ENCODE peak calls at places on chromosome 6, in six cellular contexts. Y, Q, H, U, V and R are unnamed samples.

GRCh38 chr6:39912446-39912845 is 21.8 kb downstream of the MOCS1 start:
- DNase-seq in Y (no peak), Q (no peak), H (no peak), U (no peak), V (no peak), R (no peak)

GRCh38 chr6:4662886-4663285 is 113.3 kb upstream of the CDYL start:
- DNase-seq in Y (no peak), Q (no peak), H (no peak), U (no peak), V (no peak), R (no peak)

GRCh38 chr6:16594849-16595248 is 166.4 kb downstream of the ATXN1 start:
- DNase-seq in Y (no peak), Q (no peak), H (no peak), U (no peak), V (no peak), R (no peak)

GRCh38 chr6:36326351-36326995 is 10.2 kb downstream of the BNIP5 start:
- DNase-seq in Y (peak), Q (no peak), H (no peak), U (no peak), V (peak), R (no peak)

GRCh38 chr6:12973302-12973865 is 256.8 kb downstream of the PHACTR1 start:
- DNase-seq in Y (no peak), Q (no peak), H (no peak), U (peak), V (no peak), R (no peak)

GRCh38 chr6:148999501-148999900 is 252.7 kb downstream of the UST start:
- DNase-seq in Y (no peak), Q (peak), H (no peak), U (peak), V (no peak), R (no peak)

GRCh38 chr6:35202066-35202546 is 11.7 kb upstream of the SCUBE3 start:
- DNase-seq in Y (no peak), Q (no peak), H (peak), U (no peak), V (no peak), R (no peak)

GRCh38 chr6:115885636-115886366 is 174.9 kb downstream of the FRK start:
- DNase-seq in Y (no peak), Q (no peak), H (no peak), U (no peak), V (no peak), R (peak)

GRCh38 chr6:88380618-88381288 is 214.6 kb upstream of the CNR1 start:
- DNase-seq in Y (no peak), Q (peak), H (no peak), U (peak), V (no peak), R (no peak)

GRCh38 chr6:39608652-39609345 is 116.4 kb downstream of the KIF6 start:
- DNase-seq in Y (no peak), Q (no peak), H (no peak), U (no peak), V (no peak), R (no peak)

GRCh38 chr6:64520050-64520449 is 884.4 kb downstream of the PHF3 start:
- DNase-seq in Y (peak), Q (peak), H (no peak), U (peak), V (no peak), R (no peak)

GRCh38 chr6:168599769-168600330 is 158.9 kb downstream of the SMOC2 start:
- DNase-seq in Y (no peak), Q (no peak), H (no peak), U (no peak), V (no peak), R (no peak)

GRCh38 chr6:32885698-32886286 is 31.8 kb downstream of the PSMB9 start:
- DNase-seq in Y (peak), Q (no peak), H (peak), U (peak), V (no peak), R (peak)

GRCh38 chr6:15247750-15248450 is 2.0 kb downstream of the JARID2 start:
- DNase-seq in Y (peak), Q (peak), H (no peak), U (peak), V (peak), R (peak)

GRCh38 chr6:19866199-19866872 is 29.2 kb downstream of the ID4 start:
- DNase-seq in Y (no peak), Q (no peak), H (no peak), U (no peak), V (no peak), R (no peak)

GRCh38 chr6:2085657-2086056 is 159.7 kb downstream of the GMDS start:
- DNase-seq in Y (no peak), Q (no peak), H (no peak), U (peak), V (no peak), R (no peak)

GRCh38 chr6:158512809-158513208 is 47.1 kb upstream of the TMEM181 start:
- DNase-seq in Y (no peak), Q (no peak), H (no peak), U (no peak), V (no peak), R (no peak)

GRCh38 chr6:16770701-16771569 is 9.7 kb upstream of the ATXN1 start:
- DNase-seq in Y (no peak), Q (peak), H (peak), U (peak), V (peak), R (peak)

GRCh38 chr6:152270301-152270925 is 366.7 kb downstream of the SYNE1 start:
- DNase-seq in Y (peak), Q (peak), H (no peak), U (peak), V (no peak), R (no peak)

GRCh38 chr6:99814230-99814928 is 179.6 kb downstream of the MCHR2 start:
- DNase-seq in Y (no peak), Q (no peak), H (no peak), U (no peak), V (no peak), R (no peak)

GRCh38 chr6:101730954-101731353 is 337.4 kb downstream of the GRIK2 start:
- DNase-seq in Y (no peak), Q (no peak), H (no peak), U (peak), V (no peak), R (no peak)

GRCh38 chr6:50653253-50653652 is 60.1 kb upstream of the TFAP2D start:
- DNase-seq in Y (no peak), Q (no peak), H (no peak), U (no peak), V (no peak), R (no peak)

GRCh38 chr6:138455746-138456392 is 43.4 kb downstream of the NHSL1 start:
- DNase-seq in Y (no peak), Q (peak), H (no peak), U (peak), V (no peak), R (peak)

GRCh38 chr6:38974389-38975133 is 74.0 kb upstream of the GLP1R start:
- DNase-seq in Y (no peak), Q (peak), H (no peak), U (no peak), V (no peak), R (no peak)

GRCh38 chr6:140285471-140285870 is 911.0 kb upstream of the CITED2 start:
- DNase-seq in Y (no peak), Q (no peak), H (no peak), U (no peak), V (no peak), R (no peak)

GRCh38 chr6:158040051-158040803 is 58.6 kb downstream of the SYNJ2 start:
- DNase-seq in Y (peak), Q (peak), H (peak), U (peak), V (no peak), R (peak)